ENCODE peak calls at places on chromosomes 11 and 22, in ten cellular contexts. E is keratinocyte, D is HFF-Myc, Q is nephron progenitor cell, V is foreskin keratinocyte, S is astrocyte of the spinal cord, Z is tibial artery, A is psoas muscle, H is body of pancreas, K is heart right ventricle. U is an unnamed sample.

GRCh38 chr11:123357990-123358827 is 71.9 kb upstream of the GRAMD1B start:
- DNase-seq in H (no peak), Q (peak), A (no peak), D (no peak), Z (no peak), K (no peak), S (peak), V (peak), E (no peak), U (no peak)

GRCh38 chr11:2252018-2252417 is 18.4 kb downstream of the ASCL2 start:
- DNase-seq in E (no peak), Z (no peak), S (no peak), Q (no peak), D (no peak), A (no peak), V (no peak), H (no peak), K (peak), U (no peak)

GRCh38 chr22:39765029-39765428 is 128.5 kb downstream of the ENTHD1 start:
- DNase-seq in D (no peak), K (no peak), V (no peak), S (no peak), Z (no peak), Q (no peak), E (no peak), A (no peak), H (no peak), U (no peak)

GRCh38 chr11:85798361-85798760 is 12.6 kb downstream of the SYTL2 start:
- DNase-seq in H (no peak), K (no peak), Z (no peak), E (no peak), Q (no peak), A (no peak), V (no peak), S (no peak), D (no peak), U (no peak)

GRCh38 chr11:73761403-73761945 is 600 bp upstream of the RAB6A start:
- DNase-seq in H (no peak), E (no peak), S (no peak), K (peak), Z (no peak), Q (no peak), V (no peak), D (no peak), A (peak), U (no peak)

GRCh38 chr11:100563541-100564280 is 123.4 kb upstream of the ARHGAP42 start:
- DNase-seq in K (no peak), V (no peak), Z (no peak), D (no peak), S (peak), H (no peak), A (no peak), Q (no peak), E (no peak), U (no peak)

GRCh38 chr11:1557904-1558831 is 13.9 kb downstream of the DUSP8 start:
- DNase-seq in V (no peak), Q (no peak), E (no peak), K (peak), A (peak), Z (peak), H (peak), S (peak), D (no peak), U (no peak)

GRCh38 chr11:17724020-17724908 is 4.9 kb downstream of the MYOD1 start:
- DNase-seq in V (no peak), S (no peak), A (no peak), K (no peak), D (no peak), Q (no peak), H (no peak), Z (no peak), E (no peak), U (no peak)

GRCh38 chr22:22075382-22076163 is 93.0 kb upstream of the TOP3B start:
- DNase-seq in K (no peak), V (no peak), H (no peak), A (no peak), D (no peak), E (no peak), Q (no peak), S (no peak), Z (no peak), U (no peak)

DNA sequence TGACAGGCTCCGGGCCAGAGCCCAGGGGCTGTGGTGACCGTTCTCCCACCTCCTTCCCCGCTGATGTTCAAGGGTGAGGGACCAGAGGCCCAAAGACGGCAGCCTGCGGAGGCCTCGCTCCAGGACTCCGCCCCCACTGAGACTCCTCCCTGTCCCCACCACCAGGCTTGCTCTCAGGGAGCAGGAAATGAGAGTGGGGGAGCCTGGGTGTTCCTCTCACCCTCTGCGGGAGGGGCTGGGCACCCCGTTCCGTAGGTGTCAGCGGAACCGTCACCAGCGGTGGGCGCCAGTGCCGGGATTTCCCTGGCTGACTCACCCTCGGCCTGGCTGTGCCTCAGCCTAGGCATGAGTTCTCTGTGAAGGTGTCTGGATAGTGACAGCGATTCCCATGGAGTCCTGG is 15.7 kb downstream of the DAGLA start:
- DNase-seq in V (peak), K (peak), S (peak), A (peak), E (peak), Q (no peak), H (peak), Z (peak), D (peak), U (peak)
- TF ChIP-seq CTCF in V (peak), K (no peak), S (peak), A (peak), E (peak), Q (no peak), H (no peak), Z (no peak), D (no peak), U (no peak)

GRCh38 chr22:26075233-26075632 is 94.0 kb upstream of the SEZ6L start:
- DNase-seq in K (no peak), Z (no peak), Q (no peak), H (no peak), A (no peak), V (no peak), D (no peak), S (no peak), E (no peak), U (no peak)

GRCh38 chr22:26068571-26068970 is 100.7 kb upstream of the SEZ6L start:
- DNase-seq in D (no peak), A (no peak), Q (no peak), V (no peak), Z (no peak), K (no peak), H (no peak), S (no peak), E (no peak), U (no peak)

GRCh38 chr22:26072611-26073010 is 96.7 kb upstream of the SEZ6L start:
- DNase-seq in H (no peak), Q (no peak), E (no peak), Z (no peak), D (no peak), A (no peak), V (no peak), K (no peak), S (no peak), U (no peak)
- TF ChIP-seq CTCF in H (no peak), Q (no peak), E (no peak), Z (no peak), D (no peak), A (no peak), V (no peak), K (no peak), S (no peak), U (no peak)

GRCh38 chr22:48443680-48444079 is 1384.0 kb downstream of the BRD1 start:
- DNase-seq in D (no peak), K (no peak), H (no peak), S (no peak), A (no peak), Z (no peak), V (no peak), E (no peak), Q (no peak), U (no peak)
- TF ChIP-seq CTCF in D (no peak), K (no peak), H (no peak), S (no peak), A (no peak), Z (no peak), V (no peak), E (no peak), Q (no peak), U (no peak)

DNA sequence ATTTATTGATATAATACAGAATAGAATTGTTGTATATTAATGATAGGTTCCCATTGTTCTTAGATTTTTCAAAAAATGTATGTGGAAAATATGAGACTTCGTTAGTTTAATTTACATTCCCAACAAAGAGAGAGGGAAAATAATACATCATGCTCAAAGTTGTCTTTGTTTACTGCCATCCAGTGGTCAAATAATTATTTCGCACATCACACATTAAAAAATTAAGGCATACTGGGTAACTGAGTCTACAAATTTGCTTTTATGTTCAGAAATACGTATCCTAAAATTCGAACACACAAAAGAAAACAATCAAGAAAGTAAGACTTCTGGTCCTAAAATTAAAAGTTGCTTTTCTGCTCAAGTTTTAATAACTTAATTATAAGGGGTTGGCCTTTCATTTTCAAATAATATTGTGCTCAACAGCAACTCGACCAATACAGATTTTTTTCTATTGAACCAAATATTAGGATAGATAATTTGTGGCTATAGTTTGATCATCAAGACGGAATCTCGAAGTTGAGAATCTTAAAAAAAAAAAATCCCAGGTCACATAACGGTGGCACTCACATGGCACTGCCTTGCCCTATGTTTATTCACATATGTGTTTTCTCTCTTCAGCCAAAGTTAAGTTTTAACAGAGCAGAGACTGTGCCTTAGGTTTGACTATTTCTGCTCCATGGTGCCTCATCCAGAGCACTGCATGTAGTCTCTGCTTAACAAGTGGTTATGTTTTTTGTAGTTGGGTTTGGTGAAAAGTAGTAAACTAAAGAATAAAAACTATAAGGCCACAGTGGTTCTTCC is 12.3 kb downstream of the PDGFD start:
- DNase-seq in K (no peak), E (no peak), Z (no peak), D (no peak), Q (no peak), V (peak), H (no peak), A (no peak), S (peak), U (no peak)
- TF ChIP-seq CTCF in K (no peak), E (peak), Z (peak), D (peak), Q (peak), V (peak), H (peak), A (no peak), S (peak), U (peak)

GRCh38 chr11:114571712-114572111 is 12.0 kb upstream of the NXPE1 start:
- DNase-seq in V (no peak), A (no peak), E (no peak), D (no peak), S (no peak), K (no peak), H (no peak), Z (no peak), Q (no peak), U (no peak)
- TF ChIP-seq CTCF in V (no peak), A (no peak), E (no peak), D (no peak), S (no peak), K (no peak), H (no peak), Z (no peak), Q (no peak), U (no peak)

GRCh38 chr11:68821670-68822069 is 20.0 kb downstream of the CPT1A start:
- DNase-seq in K (no peak), S (no peak), Q (no peak), A (no peak), Z (no peak), V (no peak), H (no peak), E (no peak), D (no peak), U (no peak)
- TF ChIP-seq CTCF in K (no peak), S (peak), Q (no peak), A (no peak), Z (no peak), V (no peak), H (no peak), E (no peak), D (peak), U (no peak)

GRCh38 chr22:35719212-35719869 is 1.7 kb downstream of the APOL5 start:
- DNase-seq in Z (no peak), Q (no peak), V (no peak), E (no peak), H (no peak), K (no peak), D (no peak), A (no peak), S (no peak), U (no peak)
- TF ChIP-seq CTCF in Z (no peak), Q (no peak), V (no peak), E (no peak), H (no peak), K (no peak), D (no peak), A (no peak), S (no peak), U (no peak)

GRCh38 chr11:93220078-93220477 is 22.3 kb upstream of the SLC36A4 start:
- DNase-seq in A (no peak), Q (no peak), Z (no peak), H (no peak), K (no peak), D (no peak), S (no peak), V (no peak), E (no peak), U (no peak)

GRCh38 chr11:93229876-93230275 is 32.1 kb upstream of the SLC36A4 start:
- DNase-seq in A (no peak), Q (no peak), E (no peak), Z (no peak), D (no peak), K (no peak), H (no peak), S (no peak), V (no peak), U (no peak)

GRCh38 chr11:93221539-93221938 is 23.7 kb upstream of the SLC36A4 start:
- DNase-seq in H (no peak), Q (no peak), A (no peak), V (no peak), S (no peak), K (no peak), D (no peak), Z (no peak), E (no peak), U (no peak)

DNA sequence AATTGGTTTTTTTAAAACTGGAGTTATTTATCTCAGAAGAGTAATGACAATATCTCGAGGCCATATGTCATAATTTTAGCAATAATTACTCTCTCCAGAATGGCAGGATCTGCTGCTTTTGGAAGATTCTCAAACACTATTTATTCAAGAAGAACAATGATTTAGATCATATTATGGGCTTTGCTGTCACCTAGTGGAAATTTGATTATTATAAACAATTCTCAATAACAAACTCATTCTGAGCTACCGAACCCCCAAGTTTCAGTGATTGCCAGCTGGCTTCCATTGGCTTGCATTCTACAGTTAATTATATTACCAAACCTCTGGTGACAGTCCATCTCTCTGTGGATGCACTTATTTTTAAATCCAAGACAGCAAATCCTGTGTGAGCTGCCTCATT is 27.9 kb upstream of the SLC36A4 start:
- DNase-seq in A (no peak), D (no peak), Z (no peak), S (peak), K (no peak), E (no peak), V (no peak), Q (no peak), H (no peak), U (no peak)
- TF ChIP-seq CTCF in A (peak), D (no peak), Z (peak), S (no peak), K (peak), E (peak), V (peak), Q (no peak), H (peak), U (peak)

GRCh38 chr22:24190159-24190540 is 8.9 kb downstream of the SUSD2 start:
- DNase-seq in A (peak), V (no peak), Q (no peak), Z (no peak), H (peak), D (no peak), E (no peak), S (no peak), K (no peak), U (no peak)

GRCh38 chr22:24189249-24190158 is 8.2 kb downstream of the SUSD2 start:
- DNase-seq in S (peak), Q (peak), A (peak), H (peak), E (peak), Z (peak), K (peak), V (peak), D (no peak), U (peak)

GRCh38 chr22:24191893-24192292 is 10.6 kb downstream of the SUSD2 start:
- DNase-seq in H (no peak), V (no peak), E (no peak), Z (no peak), S (no peak), D (no peak), Q (no peak), K (no peak), A (no peak), U (no peak)

GRCh38 chr22:24190566-24191208 is 9.4 kb downstream of the SUSD2 start:
- DNase-seq in E (no peak), Q (no peak), K (no peak), D (no peak), S (no peak), H (no peak), V (no peak), A (peak), Z (no peak), U (no peak)

DNA sequence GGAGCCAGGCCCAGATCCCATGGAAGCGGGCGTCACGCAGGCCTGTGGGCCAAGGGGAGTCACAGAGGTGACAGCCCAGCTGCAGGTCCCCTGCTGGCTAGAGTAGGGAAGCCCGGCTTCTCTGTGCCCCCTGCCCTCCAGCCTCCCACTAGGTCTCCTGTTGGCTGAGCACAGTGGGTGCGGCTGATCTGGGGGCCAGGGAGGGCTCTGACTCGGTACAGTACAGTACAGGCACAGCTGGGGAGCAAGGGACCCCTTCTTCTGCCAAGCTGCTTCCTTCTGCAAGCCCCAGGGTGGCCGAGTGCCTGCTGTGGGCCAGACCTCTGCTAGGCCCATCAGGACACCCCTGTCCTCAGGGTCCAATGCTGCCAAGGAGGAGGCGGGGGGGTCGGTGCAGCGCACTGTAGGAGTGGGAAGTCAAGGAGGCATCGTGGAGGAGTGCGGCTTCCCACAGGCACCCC is 10.1 kb downstream of the SUSD2 start:
- DNase-seq in H (no peak), E (no peak), A (no peak), Z (no peak), S (no peak), V (no peak), D (no peak), K (no peak), Q (no peak), U (no peak)
- TF ChIP-seq CTCF in H (no peak), E (no peak), A (no peak), Z (no peak), S (peak), V (no peak), D (no peak), K (no peak), Q (no peak), U (no peak)

U was measured in CD14-positive monocyte.